ENCODE peak calls at places on chromosome 1, in ten cellular contexts. One of them, this sample, is unnamed.

GRCh38 chr1:22689505-22689904 is 21.1 kb upstream of the EPHB2 start:
- DNase-seq in pancreas: no peak
- DNase-seq in adrenal gland: no peak
- DNase-seq in cardiac fibroblast: peak; percentile 85
- DNase-seq in Peyer's patch: peak; percentile 76
- DNase-seq in progenitor cell of endocrine pancreas: no peak
- DNase-seq in ascending aorta: no peak
- DNase-seq in BJ: peak; percentile 69
- DNase-seq in mammary epithelial cell: peak; percentile 71
- DNase-seq in choroid plexus epithelial cell: peak; percentile 81
- DNase-seq in this sample: peak; percentile 80

GRCh38 chr1:171152533-171152932 is 32.6 kb upstream of the FMO2 start:
- DNase-seq in Peyer's patch: no peak
- DNase-seq in mammary epithelial cell: no peak
- DNase-seq in adrenal gland: no peak
- DNase-seq in cardiac fibroblast: no peak
- DNase-seq in pancreas: no peak
- DNase-seq in ascending aorta: no peak
- DNase-seq in BJ: no peak
- DNase-seq in progenitor cell of endocrine pancreas: no peak
- DNase-seq in choroid plexus epithelial cell: peak; percentile 6
- DNase-seq in this sample: no peak

GRCh38 chr1:7770620-7770938 is 517 bp upstream of the VAMP3 start:
- DNase-seq in progenitor cell of endocrine pancreas: no peak
- DNase-seq in adrenal gland: no peak
- DNase-seq in pancreas: no peak
- DNase-seq in ascending aorta: no peak
- DNase-seq in mammary epithelial cell: no peak
- DNase-seq in Peyer's patch: no peak
- DNase-seq in BJ: no peak
- DNase-seq in cardiac fibroblast: no peak
- DNase-seq in choroid plexus epithelial cell: peak; percentile 4
- DNase-seq in this sample: no peak

GRCh38 chr1:26112407-26112775 is 767 bp downstream of the PDIK1L start:
- DNase-seq in Peyer's patch: no peak
- DNase-seq in progenitor cell of endocrine pancreas: no peak
- DNase-seq in mammary epithelial cell: no peak
- DNase-seq in adrenal gland: no peak
- DNase-seq in choroid plexus epithelial cell: no peak
- DNase-seq in cardiac fibroblast: no peak
- DNase-seq in ascending aorta: no peak
- DNase-seq in BJ: no peak
- DNase-seq in pancreas: no peak
- DNase-seq in this sample: no peak

GRCh38 chr1:20052386-20052785 is 17.6 kb upstream of the PLA2G5 start:
- DNase-seq in pancreas: no peak
- DNase-seq in adrenal gland: no peak
- DNase-seq in BJ: no peak
- DNase-seq in choroid plexus epithelial cell: no peak
- DNase-seq in ascending aorta: no peak
- DNase-seq in cardiac fibroblast: peak; percentile 14
- DNase-seq in Peyer's patch: no peak
- DNase-seq in mammary epithelial cell: peak; percentile 36
- DNase-seq in progenitor cell of endocrine pancreas: no peak
- DNase-seq in this sample: no peak

GRCh38 chr1:8342325-8342724 is 24.4 kb downstream of the SLC45A1 start:
- DNase-seq in adrenal gland: peak; percentile 50
- DNase-seq in progenitor cell of endocrine pancreas: no peak
- DNase-seq in BJ: peak; percentile 42
- DNase-seq in cardiac fibroblast: peak; percentile 56
- DNase-seq in pancreas: no peak
- DNase-seq in choroid plexus epithelial cell: peak; percentile 70
- DNase-seq in ascending aorta: no peak
- DNase-seq in Peyer's patch: no peak
- DNase-seq in mammary epithelial cell: no peak
- DNase-seq in this sample: peak; percentile 19

GRCh38 chr1:168485048-168485447 is 58.7 kb downstream of the XCL2 start:
- DNase-seq in adrenal gland: no peak
- DNase-seq in choroid plexus epithelial cell: peak; percentile 43
- DNase-seq in mammary epithelial cell: peak; percentile 59
- DNase-seq in BJ: no peak
- DNase-seq in progenitor cell of endocrine pancreas: no peak
- DNase-seq in ascending aorta: no peak
- DNase-seq in Peyer's patch: no peak
- DNase-seq in pancreas: no peak
- DNase-seq in cardiac fibroblast: peak; percentile 69
- DNase-seq in this sample: peak; percentile 50

GRCh38 chr1:114137497-114137896 is 16.2 kb downstream of the SYT6 start:
- DNase-seq in pancreas: no peak
- DNase-seq in adrenal gland: no peak
- DNase-seq in progenitor cell of endocrine pancreas: no peak
- DNase-seq in mammary epithelial cell: no peak
- DNase-seq in BJ: no peak
- DNase-seq in cardiac fibroblast: no peak
- DNase-seq in choroid plexus epithelial cell: no peak
- DNase-seq in Peyer's patch: no peak
- DNase-seq in ascending aorta: no peak
- DNase-seq in this sample: no peak

GRCh38 chr1:169538998-169539871 is 47.0 kb downstream of the F5 start:
- DNase-seq in Peyer's patch: no peak
- DNase-seq in cardiac fibroblast: peak; percentile 91
- DNase-seq in choroid plexus epithelial cell: peak; percentile 93
- DNase-seq in ascending aorta: no peak
- DNase-seq in adrenal gland: no peak
- DNase-seq in mammary epithelial cell: peak; percentile 82
- DNase-seq in BJ: peak; percentile 21
- DNase-seq in pancreas: no peak
- DNase-seq in progenitor cell of endocrine pancreas: no peak
- DNase-seq in this sample: peak; percentile 91

GRCh38 chr1:11929849-11930248 is 3.6 kb upstream of the KIAA2013 start:
- DNase-seq in choroid plexus epithelial cell: peak; percentile 56
- DNase-seq in ascending aorta: no peak
- DNase-seq in BJ: no peak
- DNase-seq in pancreas: peak; percentile 68
- DNase-seq in Peyer's patch: peak; percentile 84
- DNase-seq in mammary epithelial cell: peak; percentile 53
- DNase-seq in adrenal gland: peak; percentile 83
- DNase-seq in cardiac fibroblast: peak; percentile 71
- DNase-seq in progenitor cell of endocrine pancreas: no peak
- DNase-seq in this sample: peak; percentile 61

GRCh38 chr1:211259596-211260126 is 495 bp downstream of the RCOR3 start:
- DNase-seq in BJ: no peak
- DNase-seq in adrenal gland: peak; percentile 69
- DNase-seq in mammary epithelial cell: no peak
- DNase-seq in Peyer's patch: no peak
- DNase-seq in pancreas: peak; percentile 67
- DNase-seq in ascending aorta: no peak
- DNase-seq in choroid plexus epithelial cell: peak; percentile 67
- DNase-seq in progenitor cell of endocrine pancreas: no peak
- DNase-seq in cardiac fibroblast: no peak
- DNase-seq in this sample: peak; percentile 71

GRCh38 chr1:70327306-70328076 is 27.0 kb downstream of the ANKRD13C start:
- DNase-seq in ascending aorta: no peak
- DNase-seq in Peyer's patch: no peak
- DNase-seq in BJ: no peak
- DNase-seq in pancreas: no peak
- DNase-seq in cardiac fibroblast: peak; percentile 21
- DNase-seq in progenitor cell of endocrine pancreas: no peak
- DNase-seq in mammary epithelial cell: peak; percentile 53
- DNase-seq in adrenal gland: no peak
- DNase-seq in choroid plexus epithelial cell: peak; percentile 14
- DNase-seq in this sample: peak; percentile 20

GRCh38 chr1:70319750-70320149 is 34.8 kb downstream of the ANKRD13C start:
- DNase-seq in cardiac fibroblast: peak; percentile 77
- DNase-seq in ascending aorta: no peak
- DNase-seq in adrenal gland: no peak
- DNase-seq in mammary epithelial cell: peak; percentile 35
- DNase-seq in pancreas: no peak
- DNase-seq in progenitor cell of endocrine pancreas: no peak
- DNase-seq in BJ: peak; percentile 43
- DNase-seq in choroid plexus epithelial cell: peak; percentile 59
- DNase-seq in Peyer's patch: no peak
- DNase-seq in this sample: peak; percentile 72

GRCh38 chr1:70324683-70325082 is 29.8 kb downstream of the ANKRD13C start:
- DNase-seq in progenitor cell of endocrine pancreas: no peak
- DNase-seq in mammary epithelial cell: no peak
- DNase-seq in cardiac fibroblast: peak; percentile 12
- DNase-seq in pancreas: no peak
- DNase-seq in adrenal gland: no peak
- DNase-seq in ascending aorta: no peak
- DNase-seq in choroid plexus epithelial cell: no peak
- DNase-seq in Peyer's patch: no peak
- DNase-seq in BJ: no peak
- DNase-seq in this sample: no peak
- TF ChIP-seq CTCF in progenitor cell of endocrine pancreas: no peak
- TF ChIP-seq CTCF in mammary epithelial cell: peak; percentile 10
- TF ChIP-seq CTCF in cardiac fibroblast: no peak
- TF ChIP-seq CTCF in pancreas: no peak
- TF ChIP-seq CTCF in adrenal gland: peak; percentile 20
- TF ChIP-seq CTCF in ascending aorta: no peak
- TF ChIP-seq CTCF in choroid plexus epithelial cell: peak; percentile 7
- TF ChIP-seq CTCF in Peyer's patch: no peak
- TF ChIP-seq CTCF in BJ: no peak
- TF ChIP-seq CTCF in this sample: no peak

GRCh38 chr1:216114180-216114579 is 309.1 kb downstream of the USH2A start:
- DNase-seq in mammary epithelial cell: no peak
- DNase-seq in Peyer's patch: no peak
- DNase-seq in progenitor cell of endocrine pancreas: no peak
- DNase-seq in choroid plexus epithelial cell: no peak
- DNase-seq in adrenal gland: no peak
- DNase-seq in pancreas: no peak
- DNase-seq in BJ: no peak
- DNase-seq in ascending aorta: no peak
- DNase-seq in cardiac fibroblast: no peak
- DNase-seq in this sample: no peak

GRCh38 chr1:216124382-216124781 is 298.9 kb downstream of the USH2A start:
- DNase-seq in progenitor cell of endocrine pancreas: no peak
- DNase-seq in adrenal gland: no peak
- DNase-seq in choroid plexus epithelial cell: no peak
- DNase-seq in pancreas: no peak
- DNase-seq in BJ: no peak
- DNase-seq in ascending aorta: no peak
- DNase-seq in Peyer's patch: no peak
- DNase-seq in cardiac fibroblast: no peak
- DNase-seq in mammary epithelial cell: no peak
- DNase-seq in this sample: no peak

DNA sequence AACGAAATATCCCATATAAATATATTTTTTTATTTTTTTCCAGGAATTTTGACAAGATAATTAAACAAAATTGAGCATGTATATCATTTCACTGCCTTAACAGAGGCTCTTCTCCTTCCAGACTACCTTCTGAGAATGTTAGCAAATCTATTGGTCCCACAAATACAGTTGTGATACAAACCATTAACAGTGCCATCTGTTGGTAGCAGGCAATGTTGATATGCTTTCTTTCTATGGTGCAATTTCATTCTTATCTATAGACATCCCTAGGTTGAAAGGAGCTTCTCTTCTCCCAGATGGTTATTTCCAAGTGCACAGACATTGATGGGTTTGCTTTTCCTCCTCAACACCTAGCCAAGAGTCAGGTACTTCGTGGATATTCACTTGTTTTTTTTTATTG is 303.6 kb downstream of the USH2A start:
- DNase-seq in mammary epithelial cell: peak; percentile 12
- DNase-seq in choroid plexus epithelial cell: peak; percentile 61
- DNase-seq in Peyer's patch: no peak
- DNase-seq in pancreas: no peak
- DNase-seq in BJ: no peak
- DNase-seq in progenitor cell of endocrine pancreas: no peak
- DNase-seq in cardiac fibroblast: peak; percentile 39
- DNase-seq in ascending aorta: no peak
- DNase-seq in adrenal gland: no peak
- DNase-seq in this sample: peak; percentile 38
- TF ChIP-seq CTCF in mammary epithelial cell: peak; percentile 62
- TF ChIP-seq CTCF in choroid plexus epithelial cell: peak; percentile 70
- TF ChIP-seq CTCF in Peyer's patch: no peak
- TF ChIP-seq CTCF in pancreas: peak; percentile 7
- TF ChIP-seq CTCF in BJ: peak; percentile 60
- TF ChIP-seq CTCF in progenitor cell of endocrine pancreas: peak; percentile 47
- TF ChIP-seq CTCF in cardiac fibroblast: peak; percentile 37
- TF ChIP-seq CTCF in ascending aorta: no peak
- TF ChIP-seq CTCF in adrenal gland: peak; percentile 36
- TF ChIP-seq CTCF in this sample: peak; percentile 61

GRCh38 chr1:218674280-218674773 is 329.2 kb downstream of the TGFB2 start:
- DNase-seq in progenitor cell of endocrine pancreas: peak; percentile 19
- DNase-seq in adrenal gland: peak; percentile 24
- DNase-seq in BJ: peak; percentile 43
- DNase-seq in mammary epithelial cell: no peak
- DNase-seq in choroid plexus epithelial cell: peak; percentile 98
- DNase-seq in cardiac fibroblast: peak; percentile 90
- DNase-seq in Peyer's patch: no peak
- DNase-seq in pancreas: no peak
- DNase-seq in ascending aorta: no peak
- DNase-seq in this sample: peak; percentile 94
- TF ChIP-seq CTCF in progenitor cell of endocrine pancreas: peak; percentile 30
- TF ChIP-seq CTCF in adrenal gland: no peak
- TF ChIP-seq CTCF in BJ: no peak
- TF ChIP-seq CTCF in mammary epithelial cell: no peak
- TF ChIP-seq CTCF in choroid plexus epithelial cell: peak; percentile 30
- TF ChIP-seq CTCF in cardiac fibroblast: peak; percentile 25
- TF ChIP-seq CTCF in Peyer's patch: no peak
- TF ChIP-seq CTCF in pancreas: no peak
- TF ChIP-seq CTCF in ascending aorta: no peak
- TF ChIP-seq CTCF in this sample: no peak

GRCh38 chr1:163876546-163876945 is 554.8 kb downstream of the NUF2 start:
- DNase-seq in cardiac fibroblast: peak; percentile 42
- DNase-seq in choroid plexus epithelial cell: no peak
- DNase-seq in progenitor cell of endocrine pancreas: no peak
- DNase-seq in mammary epithelial cell: no peak
- DNase-seq in Peyer's patch: no peak
- DNase-seq in BJ: no peak
- DNase-seq in adrenal gland: no peak
- DNase-seq in ascending aorta: no peak
- DNase-seq in pancreas: no peak
- DNase-seq in this sample: no peak

GRCh38 chr1:163875214-163875926 is 553.6 kb downstream of the NUF2 start:
- DNase-seq in mammary epithelial cell: no peak
- DNase-seq in ascending aorta: no peak
- DNase-seq in pancreas: no peak
- DNase-seq in BJ: peak; percentile 86
- DNase-seq in cardiac fibroblast: peak; percentile 95
- DNase-seq in Peyer's patch: peak; percentile 49
- DNase-seq in progenitor cell of endocrine pancreas: no peak
- DNase-seq in adrenal gland: peak; percentile 24
- DNase-seq in choroid plexus epithelial cell: no peak
- DNase-seq in this sample: no peak

GRCh38 chr1:163875927-163876320 is 554.2 kb downstream of the NUF2 start:
- DNase-seq in progenitor cell of endocrine pancreas: no peak
- DNase-seq in pancreas: no peak
- DNase-seq in adrenal gland: no peak
- DNase-seq in ascending aorta: no peak
- DNase-seq in cardiac fibroblast: peak; percentile 85
- DNase-seq in choroid plexus epithelial cell: peak; percentile 5
- DNase-seq in mammary epithelial cell: no peak
- DNase-seq in Peyer's patch: no peak
- DNase-seq in BJ: peak; percentile 67
- DNase-seq in this sample: no peak

GRCh38 chr1:163872067-163872466 is 550.3 kb downstream of the NUF2 start:
- DNase-seq in mammary epithelial cell: no peak
- DNase-seq in adrenal gland: no peak
- DNase-seq in ascending aorta: no peak
- DNase-seq in Peyer's patch: no peak
- DNase-seq in BJ: no peak
- DNase-seq in pancreas: no peak
- DNase-seq in progenitor cell of endocrine pancreas: no peak
- DNase-seq in choroid plexus epithelial cell: no peak
- DNase-seq in cardiac fibroblast: peak; percentile 32
- DNase-seq in this sample: no peak

GRCh38 chr1:163874070-163874469 is 552.3 kb downstream of the NUF2 start:
- DNase-seq in ascending aorta: no peak
- DNase-seq in progenitor cell of endocrine pancreas: no peak
- DNase-seq in adrenal gland: no peak
- DNase-seq in cardiac fibroblast: no peak
- DNase-seq in choroid plexus epithelial cell: no peak
- DNase-seq in pancreas: no peak
- DNase-seq in Peyer's patch: no peak
- DNase-seq in mammary epithelial cell: no peak
- DNase-seq in BJ: no peak
- DNase-seq in this sample: no peak
- TF ChIP-seq CTCF in ascending aorta: no peak
- TF ChIP-seq CTCF in progenitor cell of endocrine pancreas: peak; percentile 41
- TF ChIP-seq CTCF in adrenal gland: peak; percentile 27
- TF ChIP-seq CTCF in cardiac fibroblast: peak; percentile 53
- TF ChIP-seq CTCF in choroid plexus epithelial cell: peak; percentile 41
- TF ChIP-seq CTCF in pancreas: peak; percentile 22
- TF ChIP-seq CTCF in Peyer's patch: no peak
- TF ChIP-seq CTCF in mammary epithelial cell: peak; percentile 47
- TF ChIP-seq CTCF in BJ: peak; percentile 45
- TF ChIP-seq CTCF in this sample: peak; percentile 32

This sample was measured in astrocyte of the spinal cord.